ENCODE peak calls at places on chromosomes 4 and X, in seven cellular contexts. P, B, C, K, R, W and X are unnamed samples.

GRCh38 chr4:153432971-153433752 is 33.0 kb upstream of the TMEM131L start:
- DNase-seq in P (peak; percentile 19), B (peak; percentile 78), C (no peak), K (peak; percentile 59), R (peak; percentile 23), W (peak; percentile 46), X (no peak)

GRCh38 chrX:13535371-13535770 is 34.0 kb upstream of the EGFL6 start:
- DNase-seq in P (no peak), B (no peak), C (no peak), K (no peak), R (no peak), W (no peak), X (no peak)

GRCh38 chr4:184968784-184969201 is 49.5 kb upstream of the HELT start:
- DNase-seq in P (no peak), B (no peak), C (peak; percentile 88), K (peak; percentile 86), R (no peak), W (no peak), X (no peak)

GRCh38 chr4:92483341-92483740 is 179.6 kb downstream of the GRID2 start:
- DNase-seq in P (no peak), B (no peak), C (no peak), K (no peak), R (no peak), W (no peak), X (no peak)

GRCh38 chr4:23171971-23172370 is 479.2 kb downstream of the GBA3 start:
- DNase-seq in P (no peak), B (no peak), C (no peak), K (no peak), R (no peak), W (no peak), X (no peak)

GRCh38 chr4:128387600-128388351 is 100.2 kb upstream of the PGRMC2 start:
- DNase-seq in P (no peak), B (peak; percentile 14), C (no peak), K (no peak), R (no peak), W (no peak), X (no peak)

GRCh38 chr4:55754754-55755350 is 64.7 kb upstream of the EXOC1L start:
- DNase-seq in P (no peak), B (no peak), C (no peak), K (no peak), R (no peak), W (no peak), X (no peak)

GRCh38 chr4:146415829-146416228 is 105.9 kb downstream of the SLC10A7 start:
- DNase-seq in P (no peak), B (no peak), C (no peak), K (no peak), R (no peak), W (no peak), X (no peak)

GRCh38 chrX:32687379-32687778 is 524.0 kb downstream of the DMD start:
- DNase-seq in P (no peak), B (no peak), C (no peak), K (peak; percentile 17), R (no peak), W (no peak), X (no peak)

GRCh38 chrX:85113746-85114145 is 110.1 kb downstream of the APOOL start:
- DNase-seq in P (no peak), B (no peak), C (no peak), K (no peak), R (no peak), W (no peak), X (no peak)

GRCh38 chrX:15816886-15817285 is 26.6 kb downstream of the ZRSR2 start:
- DNase-seq in P (peak; percentile 74), B (no peak), C (no peak), K (no peak), R (no peak), W (no peak), X (no peak)

GRCh38 chrX:115694028-115694427 is 133.1 kb downstream of the PLS3 start:
- DNase-seq in P (no peak), B (no peak), C (no peak), K (no peak), R (no peak), W (no peak), X (no peak)

GRCh38 chrX:115689931-115690330 is 129.0 kb downstream of the PLS3 start:
- DNase-seq in P (no peak), B (peak; percentile 13), C (no peak), K (no peak), R (no peak), W (no peak), X (no peak)

GRCh38 chrX:115687595-115687994 is 126.6 kb downstream of the PLS3 start:
- DNase-seq in P (no peak), B (no peak), C (no peak), K (no peak), R (no peak), W (no peak), X (no peak)

GRCh38 chrX:115693476-115693875 is 132.5 kb downstream of the PLS3 start:
- DNase-seq in P (no peak), B (no peak), C (no peak), K (no peak), R (no peak), W (no peak), X (no peak)

GRCh38 chrX:115690554-115691216 is 129.7 kb downstream of the PLS3 start:
- DNase-seq in P (peak; percentile 87), B (peak; percentile 85), C (no peak), K (no peak), R (peak; percentile 72), W (peak; percentile 33), X (no peak)
- H3K4me3 ChIP-seq in P (no peak overlapping the region), B (no peak overlapping the region), C (no peak overlapping the region), K (no peak overlapping the region), R (no peak overlapping the region), W (no peak overlapping the region), X (no peak overlapping the region)

DNA sequence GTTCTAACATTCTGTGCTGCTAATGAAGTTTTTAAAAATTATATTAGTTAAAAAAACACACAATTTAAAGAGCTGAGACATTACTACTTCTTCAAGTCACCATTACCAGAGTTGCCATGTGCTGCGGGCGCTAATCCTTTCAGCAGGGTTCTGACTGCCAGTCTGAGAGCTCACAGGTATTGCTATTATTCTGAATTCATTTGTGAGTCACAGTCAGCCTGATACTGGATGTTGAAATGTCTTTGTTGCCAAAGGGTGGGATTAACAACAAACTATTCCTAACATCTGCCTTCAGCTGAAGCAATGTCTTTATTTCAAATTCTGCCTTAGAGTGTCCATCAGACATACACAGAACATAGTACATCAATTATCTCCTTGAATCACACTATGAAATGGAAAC is 197.1 kb upstream of the FGF13 start:
- DNase-seq in P (no peak), B (no peak), C (no peak), K (no peak), R (no peak), W (no peak), X (no peak)
- H3K27ac ChIP-seq in P (no peak overlapping the region), B (no peak overlapping the region), C (no peak overlapping the region), K (no peak overlapping the region), R (no peak overlapping the region), W (no peak overlapping the region), X (no peak overlapping the region)

GRCh38 chrX:16870861-16871584 is 861 bp upstream of the RBBP7 start:
- DNase-seq in P (peak; percentile 32), B (no peak), C (peak; percentile 83), K (peak; percentile 68), R (peak; percentile 26), W (peak; percentile 17), X (peak; percentile 38)

GRCh38 chrX:16870095-16870860 is at the start of gene RBBP7:
- DNase-seq in P (peak; percentile 98), B (peak; percentile 86), C (peak; percentile 96), K (peak; percentile 98), R (peak; percentile 96), W (peak; percentile 95), X (peak; percentile 83)

GRCh38 chrX:16868920-16869319 is 1.2 kb downstream of the RBBP7 start:
- DNase-seq in P (no peak), B (no peak), C (no peak), K (no peak), R (no peak), W (no peak), X (no peak)

GRCh38 chrX:16869393-16870094 is 618 bp downstream of the RBBP7 start:
- DNase-seq in P (peak; percentile 75), B (no peak), C (peak; percentile 78), K (no peak), R (no peak), W (no peak), X (no peak)

GRCh38 chrX:16867947-16868346 is 2.2 kb downstream of the RBBP7 start:
- DNase-seq in P (no peak), B (no peak), C (no peak), K (no peak), R (peak; percentile 58), W (no peak), X (no peak)
- H3K4me3 ChIP-seq in P (no peak overlapping the region), B (no peak overlapping the region), C (no peak overlapping the region), K (peak overlapping the region; percentile 79), R (no peak overlapping the region), W (no peak overlapping the region), X (no peak overlapping the region)

GRCh38 chrX:76433219-76433618 is 5.7 kb downstream of the MAGEE1 start:
- DNase-seq in P (peak; percentile 25), B (no peak), C (no peak), K (no peak), R (no peak), W (no peak), X (no peak)
- H3K27ac ChIP-seq in P (no peak overlapping the region), B (no peak overlapping the region), C (no peak overlapping the region), K (no peak overlapping the region), R (no peak overlapping the region), W (no peak overlapping the region), X (no peak overlapping the region)